ENCODE peak calls at places on chromosomes 4 and X, in ten cellular contexts. R is SJSA1, H is right cardiac atrium, C is fibroblast of lung, V is cardiac fibroblast, M is uterus, B is stomach, J is H7, E is prostate gland, O is trophoblast cell. L is an unnamed sample.

GRCh38 chr4:37603070-37603468 is 83.1 kb downstream of the RELL1 start:
- DNase-seq in H (peak; percentile 94), M (peak; percentile 86), J (peak; percentile 82), B (peak; percentile 87), O (peak; percentile 93), E (peak; percentile 73), V (peak; percentile 86), R (peak; percentile 62), C (peak; percentile 72), L (peak; percentile 23)

GRCh38 chrX:98203800-98204199 is 1320.1 kb downstream of the RPA4 start:
- DNase-seq in O (peak; percentile 58), J (no peak), E (no peak), C (peak; percentile 0), R (no peak), V (no peak), M (no peak), H (no peak), B (no peak), L (no peak)

GRCh38 chr4:48954314-48954713 is 31.8 kb upstream of the CWH43 start:
- DNase-seq in J (no peak), O (no peak), V (no peak), B (no peak), E (no peak), C (no peak), R (no peak), H (no peak), M (no peak), L (no peak)

GRCh38 chr4:87033902-87034301 is 99.1 kb downstream of the AFF1 start:
- DNase-seq in B (no peak), J (peak; percentile 48), V (no peak), E (no peak), M (no peak), C (no peak), H (no peak), O (no peak), R (no peak), L (no peak)

GRCh38 chrX:149830192-149830873 is 48.6 kb downstream of the MAGEA9 start:
- DNase-seq in H (no peak), J (peak; percentile 56), R (no peak), O (no peak), C (peak; percentile 29), V (peak; percentile 19), B (no peak), M (no peak), E (no peak), L (no peak)

GRCh38 chr4:168475745-168476144 is 4.5 kb downstream of the DDX60L start:
- DNase-seq in M (no peak), B (no peak), O (peak; percentile 37), J (peak; percentile 61), H (no peak), V (peak; percentile 10), C (no peak), R (no peak), E (no peak), L (no peak)

GRCh38 chr4:166252487-166253402 is 379.7 kb downstream of the TLL1 start:
- DNase-seq in V (peak; percentile 46), C (peak; percentile 0), H (no peak), J (peak; percentile 7), O (peak; percentile 42), B (no peak), M (no peak), R (no peak), E (no peak), L (no peak)

GRCh38 chrX:10071451-10072163 is 85.2 kb upstream of the CLCN4 start:
- DNase-seq in B (no peak), H (no peak), J (no peak), O (no peak), E (no peak), C (peak; percentile 22), V (no peak), R (no peak), M (no peak), L (no peak)

GRCh38 chrX:72460715-72461114 is 111.9 kb downstream of the HDAC8 start:
- DNase-seq in M (no peak), C (no peak), J (no peak), E (no peak), V (no peak), R (no peak), H (no peak), O (no peak), B (no peak), L (no peak)

GRCh38 chr4:83221897-83222441 is 62.6 kb downstream of the COQ2 start:
- DNase-seq in H (no peak), V (no peak), R (no peak), E (no peak), J (no peak), M (no peak), C (no peak), O (no peak), B (no peak), L (no peak)

GRCh38 chrX:102917801-102918200 is 19.3 kb upstream of the RAB40AL start:
- DNase-seq in C (no peak), H (no peak), M (no peak), B (no peak), O (no peak), V (no peak), E (no peak), J (no peak), R (no peak), L (no peak)

GRCh38 chr4:105551968-105552746 is at the start of gene ARHGEF38:
- DNase-seq in R (no peak), B (peak; percentile 72), H (peak; percentile 18), E (peak; percentile 79), V (no peak), C (peak; percentile 2), M (no peak), O (peak; percentile 37), J (no peak), L (peak; percentile 93)

GRCh38 chr4:79198886-79199591 is 126.8 kb downstream of the NAA11 start:
- DNase-seq in E (no peak), R (no peak), B (no peak), J (no peak), H (no peak), O (no peak), V (no peak), C (no peak), M (no peak), L (no peak)

GRCh38 chrX:45063319-45064095 is 137.2 kb downstream of the DIPK2B start:
- DNase-seq in M (no peak), H (no peak), O (peak; percentile 15), B (no peak), E (peak; percentile 17), J (no peak), V (no peak), C (no peak), R (no peak), L (peak; percentile 77)

GRCh38 chrX:52852110-52852872 is 15.6 kb downstream of the XAGE3 start:
- DNase-seq in R (no peak), V (no peak), C (peak; percentile 8), B (no peak), M (no peak), O (peak; percentile 95), E (no peak), J (no peak), H (no peak), L (no peak)

GRCh38 chr4:40672528-40673522 is 43.2 kb upstream of the RBM47 start:
- DNase-seq in V (peak; percentile 97), E (no peak), B (no peak), C (peak; percentile 91), R (peak; percentile 55), J (peak; percentile 43), M (no peak), H (no peak), O (peak; percentile 97), L (no peak)

GRCh38 chrX:77528034-77528433 is 80.8 kb downstream of the FGF16 start:
- DNase-seq in H (peak; percentile 24), R (no peak), O (no peak), C (no peak), J (peak; percentile 8), B (no peak), V (no peak), E (no peak), M (no peak), L (no peak)

GRCh38 chr4:155546451-155546850 is 120.2 kb upstream of the GUCY1A1 start:
- DNase-seq in B (no peak), C (no peak), J (no peak), H (no peak), V (no peak), O (no peak), E (no peak), R (no peak), M (no peak), L (no peak)

GRCh38 chr4:6198768-6199343 is 1.5 kb downstream of the JAKMIP1 start:
- DNase-seq in E (no peak), M (no peak), B (no peak), C (peak; percentile 5), O (no peak), J (peak; percentile 89), H (no peak), R (no peak), V (peak; percentile 7), L (no peak)
- H3K4me3 ChIP-seq in E (peak overlapping the region; percentile 42), M (no peak overlapping the region), B (peak overlapping the region; percentile 78), C (no peak overlapping the region), O (no peak overlapping the region), J (peak overlapping the region; percentile 60), H (no peak overlapping the region), R (no peak overlapping the region), V (no peak overlapping the region), L (no peak overlapping the region)

GRCh38 chrX:48071986-48072605 is 656 bp upstream of the ZNF630 start:
- DNase-seq in V (no peak), R (no peak), B (no peak), C (no peak), M (no peak), E (no peak), O (no peak), H (no peak), J (no peak), L (no peak)
- H3K4me3 ChIP-seq in V (peak overlapping the region; percentile 58), R (peak overlapping the region; percentile 53), B (peak overlapping the region; percentile 60), C (no peak overlapping the region), M (peak overlapping the region; percentile 49), E (peak overlapping the region; percentile 54), O (no peak overlapping the region), H (peak overlapping the region; percentile 76), J (no peak overlapping the region), L (no peak overlapping the region)

GRCh38 chr4:3485011-3485881 is 22.1 kb downstream of the DOK7 start:
- DNase-seq in E (no peak), C (no peak), O (no peak), V (no peak), J (no peak), M (no peak), R (no peak), H (peak; percentile 53), B (no peak), L (no peak)
- H3K4me3 ChIP-seq in E (no peak overlapping the region), C (no peak overlapping the region), O (no peak overlapping the region), V (no peak overlapping the region), J (no peak overlapping the region), M (no peak overlapping the region), R (no peak overlapping the region), H (no peak overlapping the region), B (peak overlapping the region; percentile 37), L (no peak overlapping the region)

DNA sequence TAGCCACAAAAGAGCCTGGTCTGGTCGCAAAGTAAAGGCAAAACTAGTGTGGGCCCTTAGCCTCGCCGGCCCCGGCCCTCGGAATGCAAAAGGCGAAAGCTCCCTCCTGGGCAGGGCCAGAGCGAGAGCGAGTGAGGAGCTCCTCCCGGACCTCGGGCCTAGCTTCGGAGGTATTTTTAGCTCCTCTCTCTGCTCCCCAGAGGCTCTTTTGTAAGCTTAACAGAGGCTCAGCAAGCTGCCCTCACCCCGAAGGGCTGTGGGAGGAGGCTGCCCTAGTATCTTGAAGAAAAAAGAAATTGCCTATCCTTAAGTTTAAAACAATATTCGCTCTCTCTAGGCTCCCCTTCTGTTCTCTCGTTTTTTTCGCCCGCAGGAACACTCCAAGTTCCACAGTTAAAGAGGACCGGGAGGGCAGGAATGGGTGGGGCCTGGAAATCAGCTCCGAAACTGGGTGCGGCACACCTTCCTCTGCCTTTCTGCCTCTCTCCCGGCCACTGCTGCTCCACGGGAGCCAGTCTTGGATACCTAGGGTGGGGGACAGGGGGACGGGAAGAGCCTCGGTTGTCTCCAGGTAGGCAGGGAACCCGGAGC is 12.2 kb downstream of the HAND2 start:
- DNase-seq in E (no peak), C (no peak), B (no peak), J (peak; percentile 91), O (no peak), R (no peak), V (peak; percentile 82), H (peak; percentile 80), M (no peak), L (no peak)
- H3K4me3 ChIP-seq in E (no peak overlapping the region), C (no peak overlapping the region), B (no peak overlapping the region), J (no peak overlapping the region), O (no peak overlapping the region), R (no peak overlapping the region), V (no peak overlapping the region), H (peak overlapping the region; percentile 48), M (peak overlapping the region; percentile 36), L (no peak overlapping the region)